ENCODE peak calls at places on chromosomes 11 and 22, in ten cellular contexts. C is dorsolateral prefrontal cortex, I is AG09319, V is foreskin fibroblast, P is lung, N is spleen, Z is mesothelial cell of epicardium, S is sigmoid colon, E is tibial nerve, L is prostate gland. F is an unnamed sample.

GRCh38 chr11:123377355-123377754 is 52.7 kb upstream of the GRAMD1B start:
- DNase-seq in L (no peak), S (no peak), Z (no peak), P (no peak), N (no peak), C (no peak), V (no peak), E (no peak), I (no peak), F (no peak)

GRCh38 chr11:66559141-66559861 is 9.1 kb downstream of the CTSF start:
- DNase-seq in I (no peak), V (no peak), S (peak), L (no peak), Z (no peak), E (no peak), N (no peak), P (no peak), C (no peak), F (no peak)

GRCh38 chr11:61041755-61042518 is 60.4 kb upstream of the CD5 start:
- DNase-seq in N (peak), P (no peak), C (no peak), Z (no peak), V (no peak), L (no peak), I (no peak), S (no peak), E (no peak), F (peak)

GRCh38 chr11:95232666-95233065 is 1.7 kb upstream of the SESN3 start:
- DNase-seq in C (no peak), Z (no peak), I (no peak), S (no peak), V (no peak), P (no peak), N (no peak), L (no peak), E (no peak), F (no peak)

GRCh38 chr11:72585762-72586590 is 88.2 kb downstream of the PDE2A start:
- DNase-seq in N (peak), I (no peak), P (peak), E (peak), S (peak), V (peak), L (peak), C (peak), Z (peak), F (peak)

GRCh38 chr11:113694390-113694789 is 11.7 kb downstream of the TMPRSS5 start:
- DNase-seq in N (no peak), E (no peak), S (no peak), I (no peak), V (no peak), Z (no peak), C (no peak), P (no peak), L (no peak), F (no peak)

GRCh38 chr22:42969348-42969975 is 45.5 kb downstream of the PACSIN2 start:
- DNase-seq in V (peak), Z (no peak), C (no peak), E (no peak), L (no peak), N (no peak), I (peak), P (no peak), S (no peak), F (no peak)

GRCh38 chr11:66247295-66247694 is 21.1 kb upstream of the RAB1B start:
- DNase-seq in C (no peak), L (no peak), S (no peak), N (no peak), P (no peak), E (no peak), Z (no peak), V (no peak), I (no peak), F (no peak)

GRCh38 chr22:30754971-30755759 is 60.5 kb downstream of the OSBP2 start:
- DNase-seq in S (peak), P (peak), C (peak), Z (no peak), E (peak), N (no peak), L (peak), I (peak), V (peak), F (peak)

GRCh38 chr11:33027233-33027632 is 11.6 kb downstream of the DEPDC7 start:
- DNase-seq in I (no peak), V (no peak), P (no peak), C (no peak), N (no peak), Z (no peak), E (no peak), L (no peak), S (no peak), F (no peak)

GRCh38 chr22:35949243-35949642 is 79.4 kb downstream of the RBFOX2 start:
- DNase-seq in N (no peak), L (no peak), Z (no peak), S (no peak), E (no peak), V (no peak), P (no peak), C (no peak), I (no peak), F (no peak)

GRCh38 chr22:32448980-32449379 is 15.3 kb downstream of the BPIFC start:
- DNase-seq in I (no peak), E (no peak), S (no peak), Z (no peak), P (peak), N (no peak), L (no peak), C (no peak), V (no peak), F (no peak)

GRCh38 chr11:112810951-112811350 is 150.3 kb upstream of the NCAM1 start:
- DNase-seq in P (no peak), N (no peak), S (no peak), I (no peak), V (no peak), C (no peak), E (no peak), L (no peak), Z (no peak), F (no peak)

GRCh38 chr11:115180272-115180671 is 323.9 kb downstream of the CADM1 start:
- DNase-seq in L (no peak), Z (no peak), I (no peak), S (no peak), V (no peak), P (no peak), C (no peak), E (no peak), N (no peak), F (no peak)

GRCh38 chr11:75286826-75287465 is 46.4 kb downstream of the TPBGL start:
- DNase-seq in E (no peak), S (no peak), C (no peak), Z (no peak), V (no peak), L (no peak), P (no peak), I (no peak), N (no peak), F (no peak)

GRCh38 chr11:123654566-123655081 is at the start of gene SCN3B:
- DNase-seq in V (peak), Z (peak), I (no peak), S (peak), N (no peak), P (peak), E (no peak), C (peak), L (peak), F (peak)

GRCh38 chr22:17060126-17060525 is 24.7 kb upstream of the IL17RA start:
- DNase-seq in E (no peak), L (no peak), V (no peak), S (no peak), P (no peak), N (no peak), Z (no peak), C (no peak), I (no peak), F (no peak)

GRCh38 chr11:76835928-76836612 is 24.6 kb upstream of the ACER3 start:
- DNase-seq in S (no peak), P (peak), Z (no peak), C (peak), I (peak), E (peak), L (peak), V (peak), N (no peak), F (no peak)

GRCh38 chr11:11504071-11504470 is 117.7 kb downstream of the GALNT18 start:
- DNase-seq in P (no peak), L (no peak), C (no peak), Z (no peak), S (no peak), I (no peak), N (no peak), E (no peak), V (no peak), F (no peak)

GRCh38 chr22:20974336-20974955 is 7.4 kb downstream of the AIFM3 start:
- DNase-seq in P (no peak), V (no peak), S (no peak), Z (no peak), C (no peak), N (no peak), E (no peak), I (no peak), L (no peak), F (no peak)

GRCh38 chr22:46567471-46567870 is 30.1 kb upstream of the CELSR1 start:
- DNase-seq in P (no peak), E (no peak), V (no peak), Z (no peak), I (no peak), C (no peak), N (no peak), L (no peak), S (no peak), F (no peak)

GRCh38 chr11:9787981-9788521 is 124.2 kb downstream of the SWAP70 start:
- DNase-seq in I (peak), Z (no peak), L (no peak), E (no peak), P (no peak), C (no peak), S (peak), V (peak), N (no peak), F (no peak)

GRCh38 chr11:13110929-13111812 is 102.1 kb downstream of the RASSF10 start:
- DNase-seq in C (peak), S (no peak), V (no peak), E (no peak), N (no peak), I (no peak), Z (no peak), P (no peak), L (no peak), F (no peak)

GRCh38 chr11:30789270-30789669 is 203.1 kb upstream of the MPPED2 start:
- DNase-seq in L (no peak), N (no peak), C (no peak), V (peak), I (no peak), Z (no peak), S (no peak), E (no peak), P (no peak), F (no peak)

GRCh38 chr11:58928691-58929090 is 10.6 kb upstream of the GLYATL1 start:
- DNase-seq in V (no peak), L (no peak), Z (no peak), P (no peak), C (no peak), E (no peak), S (no peak), I (no peak), N (no peak), F (no peak)

GRCh38 chr11:57634311-57634710 is 15.4 kb downstream of the YPEL4 start:
- DNase-seq in S (no peak), V (no peak), P (no peak), E (no peak), Z (no peak), L (no peak), C (no peak), N (no peak), I (no peak), F (no peak)

GRCh38 chr11:64851831-64852337 is 7.4 kb upstream of the CDC42BPG start:
- DNase-seq in P (no peak), Z (no peak), L (no peak), C (no peak), S (no peak), I (no peak), V (no peak), N (no peak), E (no peak), F (no peak)

GRCh38 chr11:48013269-48013901 is 33.0 kb downstream of the PTPRJ start:
- DNase-seq in P (peak), E (no peak), L (peak), Z (no peak), I (no peak), N (peak), V (no peak), C (no peak), S (peak), F (no peak)

DNA sequence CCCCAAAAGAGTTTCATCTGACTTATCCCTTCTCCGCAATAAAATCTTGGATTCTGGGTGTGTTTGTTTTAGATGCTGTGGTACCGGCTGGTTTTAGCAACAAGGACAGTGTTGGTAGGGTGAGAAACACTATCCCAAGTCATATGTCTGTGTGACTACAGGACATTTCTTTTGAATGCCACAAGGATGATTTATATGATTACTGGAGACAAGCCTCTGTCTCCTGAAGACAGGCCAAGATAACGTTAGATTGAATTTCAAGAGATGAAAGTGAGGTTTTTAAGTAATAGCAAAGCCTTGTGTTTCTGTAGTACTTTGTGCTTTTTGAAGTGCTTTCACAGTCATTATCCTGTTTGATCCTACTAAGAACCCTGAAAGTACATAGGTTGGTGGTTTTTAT is 101.6 kb downstream of the COMMD9 start:
- DNase-seq in Z (no peak), C (no peak), L (no peak), S (no peak), E (no peak), V (no peak), N (no peak), I (no peak), P (peak), F (no peak)
- TF ChIP-seq CTCF in Z (no peak), C (no peak), L (no peak), S (no peak), E (no peak), V (no peak), N (no peak), I (no peak), P (no peak), F (no peak)

GRCh38 chr11:71266114-71266833 is 13.9 kb upstream of the SHANK2 start:
- DNase-seq in I (no peak), E (no peak), P (peak), L (peak), C (no peak), Z (no peak), S (peak), N (no peak), V (no peak), F (no peak)
- TF ChIP-seq CTCF in I (no peak), E (no peak), P (no peak), L (no peak), C (no peak), Z (no peak), S (no peak), N (no peak), V (no peak), F (no peak)

DNA sequence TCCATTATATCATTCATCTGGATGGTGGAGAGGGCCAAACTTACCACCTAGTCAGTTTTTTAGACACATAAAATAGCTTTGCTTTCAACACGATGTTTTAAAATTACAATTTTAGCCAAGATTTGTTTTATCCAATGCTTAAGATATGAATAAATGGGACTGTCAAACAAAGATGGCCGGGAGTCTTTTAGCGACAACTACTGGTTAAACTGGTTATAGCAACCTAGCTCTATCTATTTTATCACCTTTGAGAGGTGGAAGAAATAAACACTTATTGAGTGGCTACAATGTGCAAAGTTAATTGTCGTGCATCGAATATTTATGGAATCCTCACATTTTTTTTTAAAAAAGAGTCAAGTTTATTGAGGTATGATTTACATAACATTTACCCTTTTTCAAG is 279.8 kb downstream of the MIAT start:
- DNase-seq in N (no peak), Z (no peak), P (no peak), V (no peak), L (no peak), C (no peak), I (no peak), E (no peak), S (no peak), F (no peak)
- TF ChIP-seq CTCF in N (no peak), Z (no peak), P (no peak), V (no peak), L (no peak), C (no peak), I (no peak), E (no peak), S (no peak), F (peak)

DNA sequence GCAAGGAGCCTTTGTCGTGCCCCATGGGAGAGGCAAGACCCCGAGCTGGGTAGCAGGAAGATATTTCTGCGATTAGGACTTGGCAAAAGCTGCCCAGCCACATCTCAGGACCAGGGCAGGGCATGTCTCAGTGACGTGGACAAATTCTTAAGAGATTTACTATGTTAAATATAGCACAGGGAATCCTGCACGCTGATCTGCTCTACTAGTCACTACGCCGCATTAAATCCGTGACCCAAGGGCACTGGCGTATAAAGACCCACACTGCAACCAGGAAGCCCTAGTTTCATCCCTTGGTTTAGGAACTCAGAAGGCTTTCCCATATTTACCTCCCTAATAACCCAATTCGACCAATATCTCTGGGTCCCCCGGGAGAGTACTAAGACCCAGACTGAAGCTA is 35.1 kb downstream of the AP1B1 start:
- DNase-seq in V (no peak), Z (no peak), S (no peak), N (no peak), P (no peak), I (no peak), L (no peak), C (no peak), E (no peak), F (no peak)
- TF ChIP-seq CTCF in V (no peak), Z (no peak), S (no peak), N (no peak), P (no peak), I (no peak), L (no peak), C (no peak), E (no peak), F (no peak)

DNA sequence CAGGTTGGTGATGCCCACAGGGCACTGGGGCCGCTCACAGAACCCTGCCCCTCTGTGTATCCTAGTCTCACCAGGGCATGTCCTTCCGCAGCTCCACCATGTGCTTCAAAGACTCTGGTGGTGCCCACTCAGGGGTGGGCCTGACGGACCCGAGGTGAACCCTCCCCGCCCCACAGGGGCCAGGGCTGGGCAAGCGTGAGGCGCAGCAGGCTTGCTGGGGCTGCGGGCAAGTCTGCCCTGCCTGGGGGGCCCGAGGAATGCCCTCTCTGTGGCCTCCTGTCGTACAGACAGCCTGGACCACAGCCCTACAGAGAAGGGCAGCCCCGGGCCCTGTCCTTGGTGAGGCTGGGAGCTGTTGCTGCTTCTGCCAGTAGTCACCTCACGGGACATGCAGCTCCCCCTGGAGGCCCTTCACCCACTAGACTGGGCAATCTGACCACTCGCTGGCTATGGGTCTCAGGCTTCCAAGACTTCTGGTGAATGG is 40.2 kb downstream of the TBX1 start:
- DNase-seq in P (no peak), N (no peak), V (no peak), Z (no peak), E (no peak), L (no peak), C (no peak), S (peak), I (no peak), F (peak)
- TF ChIP-seq CTCF in P (no peak), N (peak), V (peak), Z (no peak), E (no peak), L (no peak), C (no peak), S (no peak), I (peak), F (peak)

F was measured in neural crest cell.